ENCODE peak calls at places on chromosomes 1 and 21, in five cellular contexts. P, Q, Y, L and W are unnamed samples.

GRCh38 chr21:28832013-28832714 is 160.5 kb downstream of the LTN1 start:
- DNase-seq in P (no peak), L (peak; percentile 50), Y (no peak), Q (no peak), W (no peak)

GRCh38 chr21:45950740-45951515 is 30.6 kb upstream of the COL6A1 start:
- DNase-seq in L (no peak), Q (no peak), Y (no peak), P (no peak), W (no peak)

GRCh38 chr1:55064071-55064581 is 24.8 kb downstream of the PCSK9 start:
- DNase-seq in Y (no peak), L (no peak), P (no peak), Q (no peak), W (no peak)

GRCh38 chr1:222301653-222302052 is 246.3 kb downstream of the HHIPL2 start:
- DNase-seq in Y (no peak), P (no peak), L (no peak), Q (no peak), W (no peak)

GRCh38 chr1:109773203-109773899 is 9.6 kb upstream of the EPS8L3 start:
- DNase-seq in P (peak; percentile 72), Y (peak; percentile 49), L (no peak), Q (peak; percentile 64), W (no peak)

GRCh38 chr1:40244138-40244744 is 3.5 kb upstream of the TMCO2 start:
- DNase-seq in L (no peak), P (no peak), Y (no peak), Q (no peak), W (no peak)

GRCh38 chr1:77683142-77683835 is 831 bp upstream of the ZZZ3 start:
- DNase-seq in L (peak; percentile 55), P (peak; percentile 94), Y (peak; percentile 92), Q (peak; percentile 51), W (peak; percentile 70)

GRCh38 chr1:56933606-56934005 is 32.2 kb downstream of the C8B start:
- DNase-seq in Q (no peak), P (no peak), Y (no peak), L (no peak), W (no peak)

GRCh38 chr1:179380299-179380698 is 14.5 kb downstream of the AXDND1 start:
- DNase-seq in Q (no peak), L (no peak), P (no peak), Y (no peak), W (no peak)

GRCh38 chr1:41679531-41679930 is 195.0 kb upstream of the EDN2 start:
- DNase-seq in Q (no peak), Y (no peak), L (peak; percentile 14), P (no peak), W (no peak)

GRCh38 chr1:27103498-27103897 is 51.4 kb downstream of the SLC9A1 start:
- DNase-seq in Q (no peak), L (no peak), P (no peak), Y (no peak), W (no peak)

GRCh38 chr1:19315378-19316206 is 3.5 kb downstream of the SLC66A1 start:
- DNase-seq in Y (no peak), L (no peak), P (no peak), Q (no peak), W (no peak)

GRCh38 chr21:33080776-33081175 is 10.8 kb downstream of the OLIG1 start:
- DNase-seq in L (no peak), Y (no peak), Q (no peak), P (no peak), W (no peak)

GRCh38 chr1:176858421-176858916 is 306.0 kb downstream of the ASTN1 start:
- DNase-seq in L (no peak), P (no peak), Y (no peak), Q (no peak), W (no peak)

GRCh38 chr1:203628185-203628996 is 1.8 kb downstream of the ATP2B4 start:
- DNase-seq in Y (peak; percentile 15), L (no peak), Q (no peak), P (no peak), W (no peak)

GRCh38 chr1:225735252-225736149 is 42.1 kb upstream of the SRP9 start:
- DNase-seq in L (peak; percentile 88), Y (no peak), Q (no peak), P (no peak), W (no peak)

GRCh38 chr1:41437011-41437355 is 47.5 kb downstream of the EDN2 start:
- DNase-seq in L (no peak), Y (no peak), Q (no peak), P (no peak), W (no peak)

GRCh38 chr1:15788624-15789301 is 18.7 kb downstream of the UQCRHL start:
- DNase-seq in Y (no peak), P (peak; percentile 40), L (peak; percentile 64), Q (no peak), W (no peak)

GRCh38 chr1:71828431-71829012 is 453.8 kb downstream of the NEGR1 start:
- DNase-seq in Q (no peak), P (no peak), L (no peak), Y (no peak), W (no peak)

GRCh38 chr1:222898191-222898527 is 83.3 kb downstream of the DISP1 start:
- DNase-seq in Q (no peak), P (no peak), L (no peak), Y (no peak), W (no peak)

GRCh38 chr1:154829062-154829461 is 41.0 kb downstream of the KCNN3 start:
- DNase-seq in P (no peak), L (no peak), Y (no peak), Q (no peak), W (no peak)